ENCODE peak calls at places on chromosomes 7 and 10, in seven cellular contexts. One of them, this sample, is unnamed.

GRCh38 chr10:119495061-119495505 is 47.4 kb downstream of the RGS10 start:
- DNase-seq in H4: no peak
- DNase-seq in SK-N-SH: no peak
- DNase-seq in OCI-LY7: no peak
- DNase-seq in NCI-H1436: no peak
- DNase-seq in activated naive CD4-positive, alpha-beta T cell treated with anti-CD3 and anti-CD28 coated beads, Interleukin-2, amount 10 ng/mL, durations not matched to agents 7 days and 5 days: no peak
- DNase-seq in HCT116: no peak
- DNase-seq in this sample: no peak

GRCh38 chr7:16492513-16493062 is 27.1 kb upstream of the SOSTDC1 start:
- DNase-seq in OCI-LY7: no peak
- DNase-seq in NCI-H1436: no peak
- DNase-seq in HCT116: no peak
- DNase-seq in activated naive CD4-positive, alpha-beta T cell treated with anti-CD3 and anti-CD28 coated beads, Interleukin-2, amount 10 ng/mL, durations not matched to agents 7 days and 5 days: no peak
- DNase-seq in SK-N-SH: no peak
- DNase-seq in H4: peak; percentile 70
- DNase-seq in this sample: no peak

GRCh38 chr10:132574783-132575319 is 37.3 kb downstream of the INPP5A start:
- DNase-seq in activated naive CD4-positive, alpha-beta T cell treated with anti-CD3 and anti-CD28 coated beads, Interleukin-2, amount 10 ng/mL, durations not matched to agents 7 days and 5 days: no peak
- DNase-seq in HCT116: no peak
- DNase-seq in NCI-H1436: no peak
- DNase-seq in OCI-LY7: no peak
- DNase-seq in H4: peak; percentile 69
- DNase-seq in SK-N-SH: no peak
- DNase-seq in this sample: no peak

GRCh38 chr7:16046045-16046444 is 359.6 kb upstream of the MEOX2 start:
- DNase-seq in OCI-LY7: no peak
- DNase-seq in HCT116: no peak
- DNase-seq in NCI-H1436: no peak
- DNase-seq in SK-N-SH: no peak
- DNase-seq in H4: no peak
- DNase-seq in activated naive CD4-positive, alpha-beta T cell treated with anti-CD3 and anti-CD28 coated beads, Interleukin-2, amount 10 ng/mL, durations not matched to agents 7 days and 5 days: no peak
- DNase-seq in this sample: no peak

GRCh38 chr7:100484636-100485114 is 948 bp downstream of the NYAP1 start:
- DNase-seq in H4: no peak
- DNase-seq in NCI-H1436: no peak
- DNase-seq in OCI-LY7: no peak
- DNase-seq in SK-N-SH: no peak
- DNase-seq in activated naive CD4-positive, alpha-beta T cell treated with anti-CD3 and anti-CD28 coated beads, Interleukin-2, amount 10 ng/mL, durations not matched to agents 7 days and 5 days: no peak
- DNase-seq in HCT116: no peak
- DNase-seq in this sample: no peak

GRCh38 chr7:66050990-66051424 is 24.6 kb upstream of the ASL start:
- DNase-seq in H4: peak; percentile 99
- DNase-seq in HCT116: no peak
- DNase-seq in OCI-LY7: no peak
- DNase-seq in SK-N-SH: no peak
- DNase-seq in activated naive CD4-positive, alpha-beta T cell treated with anti-CD3 and anti-CD28 coated beads, Interleukin-2, amount 10 ng/mL, durations not matched to agents 7 days and 5 days: no peak
- DNase-seq in NCI-H1436: no peak
- DNase-seq in this sample: no peak

GRCh38 chr7:43648725-43649406 is 66.0 kb downstream of the STK17A start:
- DNase-seq in NCI-H1436: no peak
- DNase-seq in H4: peak; percentile 100
- DNase-seq in activated naive CD4-positive, alpha-beta T cell treated with anti-CD3 and anti-CD28 coated beads, Interleukin-2, amount 10 ng/mL, durations not matched to agents 7 days and 5 days: peak; percentile 82
- DNase-seq in OCI-LY7: peak; percentile 91
- DNase-seq in SK-N-SH: no peak
- DNase-seq in HCT116: no peak
- DNase-seq in this sample: no peak

GRCh38 chr7:24920702-24921679 is 59.0 kb downstream of the OSBPL3 start:
- DNase-seq in OCI-LY7: no peak
- DNase-seq in H4: no peak
- DNase-seq in SK-N-SH: no peak
- DNase-seq in HCT116: no peak
- DNase-seq in NCI-H1436: no peak
- DNase-seq in activated naive CD4-positive, alpha-beta T cell treated with anti-CD3 and anti-CD28 coated beads, Interleukin-2, amount 10 ng/mL, durations not matched to agents 7 days and 5 days: peak; percentile 58
- DNase-seq in this sample: no peak

GRCh38 chr7:9391221-9391620 is 957.8 kb downstream of the NXPH1 start:
- DNase-seq in H4: peak; percentile 77
- DNase-seq in activated naive CD4-positive, alpha-beta T cell treated with anti-CD3 and anti-CD28 coated beads, Interleukin-2, amount 10 ng/mL, durations not matched to agents 7 days and 5 days: no peak
- DNase-seq in HCT116: no peak
- DNase-seq in OCI-LY7: no peak
- DNase-seq in NCI-H1436: no peak
- DNase-seq in SK-N-SH: no peak
- DNase-seq in this sample: no peak